ENCODE peak calls at places on chromosomes 3 and 15, in seven cellular contexts. M is cardiac fibroblast, O is kidney, G is NCI-H187, H is AML-193, X is heart right ventricle, D is ACHN. R is an unnamed sample.

GRCh38 chr15:50146661-50147060 is 27.6 kb upstream of the ATP8B4 start:
- DNase-seq in X (no peak), G (no peak), O (no peak), H (no peak), D (no peak), M (no peak), R (peak; percentile 49)

GRCh38 chr3:150721285-150722130 is 17.8 kb upstream of the ERICH6 start:
- DNase-seq in O (no peak), D (peak; percentile 61), X (no peak), H (peak; percentile 86), M (peak; percentile 78), G (peak; percentile 42), R (peak; percentile 68)

GRCh38 chr15:101560722-101561583 is 71.4 kb upstream of the PCSK6 start:
- DNase-seq in H (no peak), X (no peak), O (no peak), G (no peak), M (no peak), D (no peak), R (peak; percentile 49)

GRCh38 chr3:184354740-184355139 is 6.7 kb downstream of the CLCN2 start:
- DNase-seq in M (no peak), H (no peak), D (no peak), O (peak; percentile 51), G (no peak), X (no peak), R (no peak)

GRCh38 chr3:158649791-158650190 is 5.5 kb downstream of the GFM1 start:
- DNase-seq in X (no peak), H (no peak), O (no peak), M (no peak), G (no peak), D (no peak), R (no peak)

GRCh38 chr3:189167027-189167766 is 4.6 kb upstream of the TPRG1 start:
- DNase-seq in G (no peak), H (no peak), D (no peak), X (no peak), O (no peak), M (no peak), R (no peak)

GRCh38 chr3:112894258-112894657 is 47.6 kb upstream of the CD200R1L start:
- DNase-seq in D (peak; percentile 22), G (no peak), H (no peak), X (no peak), O (no peak), M (no peak), R (peak; percentile 5)

GRCh38 chr3:66236281-66236680 is 15.5 kb downstream of the SLC25A26 start:
- DNase-seq in D (peak; percentile 19), G (no peak), O (no peak), X (no peak), H (no peak), M (peak; percentile 33), R (peak; percentile 11)

GRCh38 chr15:101455291-101455916 is 34.1 kb downstream of the PCSK6 start:
- DNase-seq in G (no peak), M (no peak), D (no peak), X (no peak), H (peak; percentile 56), O (peak; percentile 55), R (peak; percentile 86)